ENCODE peak calls at places on chromosome 3, in nine cellular contexts. One of them, this sample, is unnamed.

GRCh38 chr3:126926684-126927404 is 56.1 kb upstream of the PLXNA1 start:
- DNase-seq in endodermal cell: no peak
- DNase-seq in nephron progenitor cell: no peak
- DNase-seq in heart right ventricle: peak
- DNase-seq in suprapubic skin: no peak
- DNase-seq in colonic mucosa: no peak
- DNase-seq in cardiac fibroblast: peak
- DNase-seq in CD8-positive, alpha-beta T cell: no peak
- DNase-seq in mesothelial cell of epicardium: no peak
- DNase-seq in this sample: no peak

GRCh38 chr3:61448378-61448777 is 113.0 kb upstream of the PTPRG start:
- DNase-seq in endodermal cell: no peak
- DNase-seq in nephron progenitor cell: no peak
- DNase-seq in heart right ventricle: peak
- DNase-seq in suprapubic skin: no peak
- DNase-seq in colonic mucosa: no peak
- DNase-seq in cardiac fibroblast: peak
- DNase-seq in CD8-positive, alpha-beta T cell: no peak
- DNase-seq in mesothelial cell of epicardium: no peak
- DNase-seq in this sample: no peak

GRCh38 chr3:131630117-131630516 is 127.3 kb upstream of the MRPL3 start:
- DNase-seq in endodermal cell: no peak
- DNase-seq in nephron progenitor cell: no peak
- DNase-seq in heart right ventricle: no peak
- DNase-seq in suprapubic skin: no peak
- DNase-seq in colonic mucosa: no peak
- DNase-seq in cardiac fibroblast: no peak
- DNase-seq in CD8-positive, alpha-beta T cell: no peak
- DNase-seq in mesothelial cell of epicardium: no peak
- DNase-seq in this sample: no peak

GRCh38 chr3:42736081-42736480 is 33.5 kb upstream of the HHATL start:
- DNase-seq in endodermal cell: peak
- DNase-seq in nephron progenitor cell: no peak
- DNase-seq in heart right ventricle: no peak
- DNase-seq in suprapubic skin: peak
- DNase-seq in colonic mucosa: no peak
- DNase-seq in cardiac fibroblast: no peak
- DNase-seq in CD8-positive, alpha-beta T cell: no peak
- DNase-seq in mesothelial cell of epicardium: no peak
- DNase-seq in this sample: no peak

GRCh38 chr3:37384117-37384516 is 209.7 kb upstream of the LRRFIP2 start:
- DNase-seq in endodermal cell: no peak
- DNase-seq in nephron progenitor cell: no peak
- DNase-seq in heart right ventricle: no peak
- DNase-seq in suprapubic skin: no peak
- DNase-seq in colonic mucosa: no peak
- DNase-seq in cardiac fibroblast: no peak
- DNase-seq in CD8-positive, alpha-beta T cell: no peak
- DNase-seq in mesothelial cell of epicardium: no peak
- DNase-seq in this sample: no peak

GRCh38 chr3:58627580-58627894 is 39.0 kb downstream of the FAM3D start:
- DNase-seq in endodermal cell: no peak
- DNase-seq in nephron progenitor cell: no peak
- DNase-seq in heart right ventricle: peak
- DNase-seq in suprapubic skin: no peak
- DNase-seq in colonic mucosa: no peak
- DNase-seq in cardiac fibroblast: peak
- DNase-seq in CD8-positive, alpha-beta T cell: no peak
- DNase-seq in mesothelial cell of epicardium: no peak
- DNase-seq in this sample: no peak

GRCh38 chr3:26437678-26438077 is 184.9 kb upstream of the LRRC3B start:
- DNase-seq in endodermal cell: no peak
- DNase-seq in nephron progenitor cell: no peak
- DNase-seq in heart right ventricle: no peak
- DNase-seq in suprapubic skin: no peak
- DNase-seq in colonic mucosa: no peak
- DNase-seq in cardiac fibroblast: no peak
- DNase-seq in CD8-positive, alpha-beta T cell: no peak
- DNase-seq in mesothelial cell of epicardium: no peak
- DNase-seq in this sample: no peak

GRCh38 chr3:59573911-59574310 is 524.1 kb upstream of the CFAP20DC start:
- DNase-seq in endodermal cell: no peak
- DNase-seq in nephron progenitor cell: no peak
- DNase-seq in heart right ventricle: peak
- DNase-seq in suprapubic skin: no peak
- DNase-seq in colonic mucosa: peak
- DNase-seq in cardiac fibroblast: peak
- DNase-seq in CD8-positive, alpha-beta T cell: no peak
- DNase-seq in mesothelial cell of epicardium: no peak
- DNase-seq in this sample: no peak

GRCh38 chr3:66414846-66415245 is 86.0 kb downstream of the LRIG1 start:
- DNase-seq in endodermal cell: no peak
- DNase-seq in nephron progenitor cell: no peak
- DNase-seq in heart right ventricle: no peak
- DNase-seq in suprapubic skin: no peak
- DNase-seq in colonic mucosa: no peak
- DNase-seq in cardiac fibroblast: no peak
- DNase-seq in CD8-positive, alpha-beta T cell: no peak
- DNase-seq in mesothelial cell of epicardium: no peak
- DNase-seq in this sample: no peak

GRCh38 chr3:66412176-66412887 is 88.5 kb downstream of the LRIG1 start:
- DNase-seq in endodermal cell: peak
- DNase-seq in nephron progenitor cell: no peak
- DNase-seq in heart right ventricle: no peak
- DNase-seq in suprapubic skin: no peak
- DNase-seq in colonic mucosa: no peak
- DNase-seq in cardiac fibroblast: no peak
- DNase-seq in CD8-positive, alpha-beta T cell: no peak
- DNase-seq in mesothelial cell of epicardium: no peak
- DNase-seq in this sample: no peak

GRCh38 chr3:66410976-66411375 is 89.8 kb downstream of the LRIG1 start:
- DNase-seq in endodermal cell: peak
- DNase-seq in nephron progenitor cell: no peak
- DNase-seq in heart right ventricle: no peak
- DNase-seq in suprapubic skin: no peak
- DNase-seq in colonic mucosa: no peak
- DNase-seq in cardiac fibroblast: no peak
- DNase-seq in CD8-positive, alpha-beta T cell: no peak
- DNase-seq in mesothelial cell of epicardium: no peak
- DNase-seq in this sample: no peak

GRCh38 chr3:66411436-66411835 is 89.4 kb downstream of the LRIG1 start:
- DNase-seq in endodermal cell: peak
- DNase-seq in nephron progenitor cell: no peak
- DNase-seq in heart right ventricle: no peak
- DNase-seq in suprapubic skin: no peak
- DNase-seq in colonic mucosa: no peak
- DNase-seq in cardiac fibroblast: peak
- DNase-seq in CD8-positive, alpha-beta T cell: no peak
- DNase-seq in mesothelial cell of epicardium: no peak
- DNase-seq in this sample: no peak

DNA sequence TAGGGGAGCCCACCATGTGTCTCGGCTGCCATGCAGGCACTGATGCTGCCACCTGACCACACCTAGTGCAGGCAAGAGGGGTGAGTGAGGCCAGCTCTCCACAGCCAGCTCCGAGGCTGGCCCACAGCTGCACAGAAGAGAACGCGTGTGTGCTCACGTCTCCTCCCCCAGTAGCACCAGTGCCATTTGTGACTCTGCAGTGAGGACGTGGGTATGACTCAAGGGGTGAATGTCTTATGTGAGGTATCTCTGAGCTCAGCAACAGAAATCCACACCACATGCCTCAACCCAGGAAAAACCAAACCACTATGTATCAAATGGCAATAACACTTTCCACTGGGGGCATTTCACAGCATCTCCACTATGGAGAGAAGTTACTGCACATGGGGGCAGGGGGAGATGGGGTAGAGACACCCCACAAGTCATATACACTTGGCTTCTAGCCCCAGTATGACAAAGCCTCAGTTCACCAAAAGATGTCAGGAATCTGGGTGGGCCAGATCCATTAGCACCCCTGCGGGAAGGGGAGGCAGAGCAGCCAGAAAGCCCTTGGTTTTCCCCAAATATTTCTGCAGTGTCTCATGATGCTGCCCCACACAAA is 87.6 kb downstream of the LRIG1 start:
- DNase-seq in endodermal cell: peak
- DNase-seq in nephron progenitor cell: no peak
- DNase-seq in heart right ventricle: no peak
- DNase-seq in suprapubic skin: peak
- DNase-seq in colonic mucosa: no peak
- DNase-seq in cardiac fibroblast: no peak
- DNase-seq in CD8-positive, alpha-beta T cell: no peak
- DNase-seq in mesothelial cell of epicardium: no peak
- DNase-seq in this sample: no peak
- TF ChIP-seq CTCF in endodermal cell: no peak
- TF ChIP-seq CTCF in nephron progenitor cell: no peak
- TF ChIP-seq CTCF in heart right ventricle: no peak
- TF ChIP-seq CTCF in suprapubic skin: no peak
- TF ChIP-seq CTCF in colonic mucosa: no peak
- TF ChIP-seq CTCF in cardiac fibroblast: no peak
- TF ChIP-seq CTCF in CD8-positive, alpha-beta T cell: no peak
- TF ChIP-seq CTCF in mesothelial cell of epicardium: no peak
- TF ChIP-seq CTCF in this sample: no peak

GRCh38 chr3:39385456-39386098 is 2.4 kb downstream of the SLC25A38 start:
- DNase-seq in endodermal cell: peak
- DNase-seq in nephron progenitor cell: no peak
- DNase-seq in heart right ventricle: no peak
- DNase-seq in suprapubic skin: no peak
- DNase-seq in colonic mucosa: no peak
- DNase-seq in cardiac fibroblast: no peak
- DNase-seq in CD8-positive, alpha-beta T cell: no peak
- DNase-seq in mesothelial cell of epicardium: no peak
- DNase-seq in this sample: no peak

GRCh38 chr3:39381432-39381831 is 1.7 kb upstream of the SLC25A38 start:
- DNase-seq in endodermal cell: no peak
- DNase-seq in nephron progenitor cell: no peak
- DNase-seq in heart right ventricle: no peak
- DNase-seq in suprapubic skin: no peak
- DNase-seq in colonic mucosa: no peak
- DNase-seq in cardiac fibroblast: no peak
- DNase-seq in CD8-positive, alpha-beta T cell: no peak
- DNase-seq in mesothelial cell of epicardium: no peak
- DNase-seq in this sample: no peak

GRCh38 chr3:39384665-39385000 is 1.5 kb downstream of the SLC25A38 start:
- DNase-seq in endodermal cell: no peak
- DNase-seq in nephron progenitor cell: no peak
- DNase-seq in heart right ventricle: no peak
- DNase-seq in suprapubic skin: no peak
- DNase-seq in colonic mucosa: no peak
- DNase-seq in cardiac fibroblast: no peak
- DNase-seq in CD8-positive, alpha-beta T cell: no peak
- DNase-seq in mesothelial cell of epicardium: no peak
- DNase-seq in this sample: no peak

GRCh38 chr3:39383913-39384664 is 919 bp downstream of the SLC25A38 start:
- DNase-seq in endodermal cell: peak
- DNase-seq in nephron progenitor cell: peak
- DNase-seq in heart right ventricle: peak
- DNase-seq in suprapubic skin: peak
- DNase-seq in colonic mucosa: peak
- DNase-seq in cardiac fibroblast: peak
- DNase-seq in CD8-positive, alpha-beta T cell: peak
- DNase-seq in mesothelial cell of epicardium: peak
- DNase-seq in this sample: peak

DNA sequence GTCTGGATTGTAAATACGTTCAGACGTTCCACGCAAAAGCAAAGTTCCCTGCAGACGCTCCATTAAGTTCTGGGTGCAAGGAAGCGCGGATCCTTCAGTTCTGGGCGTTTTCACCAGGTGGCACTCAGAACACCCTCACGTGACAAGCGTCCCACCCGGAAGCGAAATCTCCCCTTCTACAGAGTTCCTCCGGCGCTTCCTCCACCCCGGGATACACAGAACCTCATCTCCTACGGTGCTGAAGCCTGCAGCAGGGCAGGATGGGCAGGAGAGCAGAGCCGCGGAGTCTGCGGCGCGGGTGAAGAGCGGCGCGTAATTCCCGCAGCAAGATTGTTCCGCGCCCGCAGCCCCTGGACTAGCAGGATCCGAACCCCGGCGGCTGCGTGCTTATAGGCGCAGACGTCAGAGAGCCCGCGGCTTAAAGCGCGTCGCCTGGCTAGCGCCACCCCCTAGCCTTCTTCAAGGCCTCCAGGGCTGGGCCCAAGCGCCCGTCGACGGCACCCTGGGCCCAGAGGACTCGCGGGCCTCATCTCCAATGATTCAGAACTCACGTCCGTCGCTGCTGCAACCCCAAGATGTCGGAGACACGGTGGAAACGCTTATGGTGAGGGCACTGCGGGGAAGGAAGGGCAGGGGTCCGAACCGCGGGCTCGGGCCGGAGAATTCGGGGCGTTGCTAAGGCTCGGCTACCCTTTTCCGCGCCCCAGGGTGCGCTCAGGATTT is at the start of gene SLC25A38:
- DNase-seq in endodermal cell: peak
- DNase-seq in nephron progenitor cell: peak
- DNase-seq in heart right ventricle: peak
- DNase-seq in suprapubic skin: peak
- DNase-seq in colonic mucosa: peak
- DNase-seq in cardiac fibroblast: peak
- DNase-seq in CD8-positive, alpha-beta T cell: peak
- DNase-seq in mesothelial cell of epicardium: peak
- DNase-seq in this sample: peak
- TF ChIP-seq CTCF in endodermal cell: peak
- TF ChIP-seq CTCF in nephron progenitor cell: no peak
- TF ChIP-seq CTCF in heart right ventricle: no peak
- TF ChIP-seq CTCF in suprapubic skin: no peak
- TF ChIP-seq CTCF in colonic mucosa: peak
- TF ChIP-seq CTCF in cardiac fibroblast: peak
- TF ChIP-seq CTCF in CD8-positive, alpha-beta T cell: peak
- TF ChIP-seq CTCF in mesothelial cell of epicardium: no peak
- TF ChIP-seq CTCF in this sample: peak

GRCh38 chr3:101676219-101676764 is 640 bp downstream of the ZBTB11 start:
- DNase-seq in endodermal cell: peak
- DNase-seq in nephron progenitor cell: peak
- DNase-seq in heart right ventricle: peak
- DNase-seq in suprapubic skin: peak
- DNase-seq in colonic mucosa: peak
- DNase-seq in cardiac fibroblast: peak
- DNase-seq in CD8-positive, alpha-beta T cell: peak
- DNase-seq in mesothelial cell of epicardium: peak
- DNase-seq in this sample: peak

GRCh38 chr3:101677436-101678286 is 729 bp upstream of the ZBTB11 start:
- DNase-seq in endodermal cell: peak
- DNase-seq in nephron progenitor cell: no peak
- DNase-seq in heart right ventricle: no peak
- DNase-seq in suprapubic skin: no peak
- DNase-seq in colonic mucosa: no peak
- DNase-seq in cardiac fibroblast: no peak
- DNase-seq in CD8-positive, alpha-beta T cell: no peak
- DNase-seq in mesothelial cell of epicardium: no peak
- DNase-seq in this sample: no peak

GRCh38 chr3:101674518-101674917 is 2.4 kb downstream of the ZBTB11 start:
- DNase-seq in endodermal cell: no peak
- DNase-seq in nephron progenitor cell: no peak
- DNase-seq in heart right ventricle: no peak
- DNase-seq in suprapubic skin: no peak
- DNase-seq in colonic mucosa: no peak
- DNase-seq in cardiac fibroblast: no peak
- DNase-seq in CD8-positive, alpha-beta T cell: no peak
- DNase-seq in mesothelial cell of epicardium: no peak
- DNase-seq in this sample: no peak

GRCh38 chr3:101675709-101676218 is 1.2 kb downstream of the ZBTB11 start:
- DNase-seq in endodermal cell: no peak
- DNase-seq in nephron progenitor cell: no peak
- DNase-seq in heart right ventricle: peak
- DNase-seq in suprapubic skin: no peak
- DNase-seq in colonic mucosa: peak
- DNase-seq in cardiac fibroblast: no peak
- DNase-seq in CD8-positive, alpha-beta T cell: no peak
- DNase-seq in mesothelial cell of epicardium: no peak
- DNase-seq in this sample: no peak

DNA sequence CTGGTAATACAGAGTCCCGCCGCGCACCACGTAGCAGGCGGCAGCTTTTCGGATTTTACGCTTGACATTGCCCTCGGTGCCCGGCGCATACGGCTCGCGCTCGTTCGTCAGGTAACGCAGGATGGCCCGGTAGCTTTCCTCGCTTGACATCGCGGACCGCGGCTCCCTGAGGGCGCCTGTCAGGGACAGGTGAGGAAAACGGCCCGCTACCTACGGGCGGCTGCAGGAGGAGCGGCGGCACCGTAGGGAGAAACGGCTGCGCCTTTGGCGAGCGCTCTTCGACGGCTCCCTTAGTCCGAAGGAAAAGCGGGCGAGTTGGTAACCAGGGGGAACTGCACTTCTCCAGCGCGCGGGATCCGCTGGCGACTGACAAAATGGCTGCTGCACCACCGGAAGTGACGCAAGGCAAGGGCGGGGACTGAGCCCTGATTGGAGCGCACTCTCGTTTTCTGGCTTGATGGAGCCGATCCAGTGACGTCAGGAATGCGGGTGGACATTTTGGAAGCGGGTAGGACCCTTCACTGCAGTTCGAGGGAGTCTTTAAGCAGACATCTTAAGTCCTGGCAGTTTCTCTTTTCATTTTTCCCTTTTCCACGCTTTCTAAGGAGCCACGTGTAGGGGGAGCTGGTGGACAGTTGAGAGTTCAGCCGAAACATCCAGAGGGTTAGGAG is at the start of gene ZBTB11:
- DNase-seq in endodermal cell: peak
- DNase-seq in nephron progenitor cell: peak
- DNase-seq in heart right ventricle: peak
- DNase-seq in suprapubic skin: peak
- DNase-seq in colonic mucosa: peak
- DNase-seq in cardiac fibroblast: peak
- DNase-seq in CD8-positive, alpha-beta T cell: peak
- DNase-seq in mesothelial cell of epicardium: peak
- DNase-seq in this sample: peak
- TF ChIP-seq CTCF in endodermal cell: peak
- TF ChIP-seq CTCF in nephron progenitor cell: peak
- TF ChIP-seq CTCF in heart right ventricle: peak
- TF ChIP-seq CTCF in suprapubic skin: peak
- TF ChIP-seq CTCF in colonic mucosa: peak
- TF ChIP-seq CTCF in cardiac fibroblast: peak
- TF ChIP-seq CTCF in CD8-positive, alpha-beta T cell: no peak
- TF ChIP-seq CTCF in mesothelial cell of epicardium: no peak
- TF ChIP-seq CTCF in this sample: peak

GRCh38 chr3:104635872-104636580 is 730.7 kb upstream of the ALCAM start:
- DNase-seq in endodermal cell: peak
- DNase-seq in nephron progenitor cell: no peak
- DNase-seq in heart right ventricle: no peak
- DNase-seq in suprapubic skin: no peak
- DNase-seq in colonic mucosa: no peak
- DNase-seq in cardiac fibroblast: no peak
- DNase-seq in CD8-positive, alpha-beta T cell: no peak
- DNase-seq in mesothelial cell of epicardium: no peak
- DNase-seq in this sample: no peak
- TF ChIP-seq CTCF in endodermal cell: peak
- TF ChIP-seq CTCF in nephron progenitor cell: no peak
- TF ChIP-seq CTCF in heart right ventricle: no peak
- TF ChIP-seq CTCF in suprapubic skin: no peak
- TF ChIP-seq CTCF in colonic mucosa: no peak
- TF ChIP-seq CTCF in cardiac fibroblast: peak
- TF ChIP-seq CTCF in CD8-positive, alpha-beta T cell: no peak
- TF ChIP-seq CTCF in mesothelial cell of epicardium: no peak
- TF ChIP-seq CTCF in this sample: peak

This sample was measured in neural crest cell.